ENCODE peak calls at places on chromosomes 4 and X, in five cellular contexts. G is nephron progenitor cell; K is K562; I is CD4-positive, alpha-beta T cell; V is IMR-90. C is an unnamed sample.

GRCh38 chrX:94400488-94400887 is 726.5 kb downstream of the FAM133A start:
- DNase-seq in G (no peak), K (no peak), I (no peak), V (no peak), C (no peak)

GRCh38 chr4:81601270-81601694 is 129.6 kb upstream of the RASGEF1B start:
- DNase-seq in G (no peak), K (no peak), I (no peak), V (no peak), C (no peak)

GRCh38 chr4:7332216-7333023 is 102.3 kb downstream of the PSAPL1 start:
- DNase-seq in G (no peak), K (no peak), I (no peak), V (peak; percentile 71), C (no peak)

GRCh38 chr4:170827562-170828260 is 738.0 kb upstream of the AADAT start:
- DNase-seq in G (no peak), K (no peak), I (no peak), V (no peak), C (no peak)

GRCh38 chr4:58144721-58145120 is 1034.5 kb upstream of the IGFBP7 start:
- DNase-seq in G (no peak), K (no peak), I (no peak), V (no peak), C (no peak)

GRCh38 chrX:11214346-11215190 is 78.6 kb upstream of the AMELX start:
- DNase-seq in G (no peak), K (no peak), I (no peak), V (no peak), C (no peak)

GRCh38 chrX:74346124-74346523 is 42.1 kb downstream of the ZCCHC13 start:
- DNase-seq in G (no peak), K (no peak), I (no peak), V (no peak), C (no peak)

GRCh38 chr4:187811586-187811985 is 184.0 kb upstream of the ZFP42 start:
- DNase-seq in G (no peak), K (no peak), I (no peak), V (no peak), C (no peak)

GRCh38 chr4:7157666-7158065 is 34.7 kb upstream of the SORCS2 start:
- DNase-seq in G (no peak), K (no peak), I (no peak), V (no peak), C (no peak)

GRCh38 chr4:18214656-18215055 is 193.1 kb upstream of the LCORL start:
- DNase-seq in G (peak; percentile 3), K (no peak), I (no peak), V (no peak), C (no peak)

GRCh38 chr4:101200561-101200960 is 146.8 kb downstream of the PPP3CA start:
- DNase-seq in G (no peak), K (no peak), I (no peak), V (peak; percentile 98), C (no peak)

GRCh38 chr4:104418313-104418712 is 76.4 kb downstream of the CXXC4 start:
- DNase-seq in G (no peak), K (no peak), I (no peak), V (no peak), C (no peak)

GRCh38 chr4:108834167-108834566 is 71.3 kb upstream of the ETNPPL start:
- DNase-seq in G (no peak), K (no peak), I (no peak), V (peak; percentile 87), C (no peak)

GRCh38 chrX:100863326-100863854 is 10.8 kb downstream of the NOX1 start:
- DNase-seq in G (no peak), K (no peak), I (no peak), V (no peak), C (no peak)

GRCh38 chr4:108042927-108043326 is 53.2 kb downstream of the HADH start:
- DNase-seq in G (no peak), K (no peak), I (no peak), V (no peak), C (no peak)

GRCh38 chr4:118282692-118283091 is 70.1 kb downstream of the PRSS12 start:
- DNase-seq in G (no peak), K (no peak), I (no peak), V (peak; percentile 79), C (no peak)

GRCh38 chr4:17781072-17781830 is at the start of gene FAM184B:
- DNase-seq in G (peak; percentile 66), K (no peak), I (no peak), V (no peak), C (no peak)

GRCh38 chr4:41070516-41071281 is 143.6 kb downstream of the APBB2 start:
- DNase-seq in G (no peak), K (no peak), I (no peak), V (peak; percentile 9), C (no peak)

GRCh38 chrX:44875185-44875489 is 2.1 kb downstream of the KDM6A start:
- DNase-seq in G (no peak), K (no peak), I (no peak), V (no peak), C (no peak)

GRCh38 chr4:141705747-141706377 is 69.5 kb downstream of the IL15 start:
- DNase-seq in G (no peak), K (no peak), I (no peak), V (no peak), C (no peak)

GRCh38 chr4:141705048-141705746 is 68.8 kb downstream of the IL15 start:
- DNase-seq in G (no peak), K (no peak), I (no peak), V (no peak), C (no peak)

GRCh38 chr4:141702472-141703182 is 66.2 kb downstream of the IL15 start:
- DNase-seq in G (no peak), K (no peak), I (no peak), V (peak; percentile 49), C (no peak)

GRCh38 chr4:141706445-141706844 is 70.1 kb downstream of the IL15 start:
- DNase-seq in G (no peak), K (no peak), I (no peak), V (no peak), C (no peak)

DNA sequence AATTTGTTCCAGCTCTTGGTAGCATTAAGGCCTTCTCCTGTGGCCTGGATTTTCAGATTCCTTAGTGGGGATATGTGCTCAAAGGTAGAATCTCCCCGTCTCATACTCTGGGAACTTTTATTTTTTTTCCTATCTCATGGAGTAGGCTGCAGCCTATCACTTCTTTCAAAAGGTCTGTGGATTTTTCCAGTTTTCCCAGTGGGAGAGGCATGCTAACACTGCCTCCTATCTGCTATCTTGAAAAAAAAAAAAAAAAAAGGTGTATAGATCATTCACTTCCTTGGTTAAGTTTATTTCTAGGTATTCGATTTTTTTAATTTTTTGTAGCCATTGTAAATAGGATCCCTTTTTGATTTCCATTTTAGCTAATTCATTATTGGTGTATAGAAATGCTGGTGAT is 67.1 kb downstream of the IL15 start:
- DNase-seq in G (no peak), K (no peak), I (no peak), V (no peak), C (no peak)
- TF ChIP-seq CTCF in G (no peak), K (no peak), I (no peak), V (no peak), C (peak; percentile 18)

GRCh38 chr4:42344749-42345148 is 52.5 kb upstream of the SHISA3 start:
- DNase-seq in G (no peak), K (no peak), I (no peak), V (no peak), C (no peak)

GRCh38 chr4:42339935-42340406 is 57.3 kb upstream of the SHISA3 start:
- DNase-seq in G (no peak), K (no peak), I (no peak), V (peak; percentile 53), C (no peak)

GRCh38 chr4:42345962-42346544 is 51.2 kb upstream of the SHISA3 start:
- DNase-seq in G (no peak), K (no peak), I (no peak), V (no peak), C (no peak)

GRCh38 chr4:42344260-42344659 is 53.0 kb upstream of the SHISA3 start:
- DNase-seq in G (no peak), K (no peak), I (no peak), V (no peak), C (no peak)

DNA sequence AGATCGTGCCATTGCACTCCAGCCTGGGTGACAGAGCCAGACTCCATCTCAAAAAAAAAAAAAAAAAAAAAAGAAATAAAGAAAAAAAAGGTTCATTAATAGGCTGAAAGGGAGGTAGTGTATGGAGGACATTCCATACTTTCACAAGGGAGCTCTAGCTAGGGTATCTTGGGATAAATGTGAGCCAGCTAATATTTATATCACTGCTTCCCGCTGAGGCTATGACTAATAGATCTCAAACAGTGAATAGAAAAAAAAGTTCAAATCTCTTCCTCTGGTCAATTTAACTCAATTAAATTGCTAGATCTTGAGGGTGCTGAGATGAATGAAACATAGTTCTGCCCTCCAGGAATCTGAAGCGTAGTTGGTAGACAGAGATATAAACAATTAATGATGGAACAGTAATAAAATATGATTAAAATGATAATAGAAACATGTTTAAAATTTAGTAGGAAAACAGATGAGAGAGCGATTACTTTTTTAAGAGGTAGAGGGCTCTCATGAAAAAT is 55.7 kb upstream of the SHISA3 start:
- DNase-seq in G (no peak), K (no peak), I (no peak), V (peak; percentile 61), C (no peak)
- TF ChIP-seq CTCF in G (no peak), K (no peak), I (no peak), V (no peak), C (no peak)

GRCh38 chr4:4260185-4260751 is 12.2 kb upstream of the TMEM128 start:
- DNase-seq in G (no peak), K (no peak), I (no peak), V (peak; percentile 63), C (no peak)
- TF ChIP-seq CTCF in G (no peak), K (peak; percentile 54), I (peak; percentile 71), V (peak; percentile 59), C (peak; percentile 57)

GRCh38 chr4:138035781-138036258 is 206.3 kb downstream of the SLC7A11 start:
- DNase-seq in G (peak; percentile 16), K (peak; percentile 22), I (no peak), V (peak; percentile 81), C (no peak)
- TF ChIP-seq CTCF in G (peak; percentile 51), K (peak; percentile 60), I (peak; percentile 5), V (peak; percentile 81), C (peak; percentile 85)

GRCh38 chrX:25427873-25428555 is 412.2 kb upstream of the ARX start:
- DNase-seq in G (peak; percentile 4), K (no peak), I (no peak), V (no peak), C (no peak)
- TF ChIP-seq CTCF in G (no peak), K (no peak), I (no peak), V (no peak), C (no peak)

GRCh38 chr4:127604949-127605709 is 27.6 kb upstream of the INTU start:
- DNase-seq in G (no peak), K (peak; percentile 13), I (no peak), V (peak; percentile 48), C (no peak)
- TF ChIP-seq CTCF in G (peak; percentile 51), K (no peak), I (peak; percentile 9), V (peak; percentile 72), C (peak; percentile 66)

GRCh38 chrX:128800138-128800537 is 723.2 kb downstream of the SMARCA1 start:
- DNase-seq in G (no peak), K (no peak), I (no peak), V (no peak), C (no peak)
- TF ChIP-seq CTCF in G (no peak), K (no peak), I (no peak), V (no peak), C (no peak)

C was measured in osteocyte.